ENCODE peak calls at places on chromosomes 16 and 17, in six cellular contexts. Z is iris pigment epithelial cell, O is HFF-Myc, L is NCI-H1105 treated with DMSO at 0.1 percent for 48 hours, G is lower leg skin, C is activated gamma-delta T cell. F is an unnamed sample.

GRCh38 chr16:56848056-56848936 is 16.7 kb upstream of the SLC12A3 start:
- DNase-seq in Z (peak), O (peak), L (no peak), G (no peak), C (no peak), F (no peak)

GRCh38 chr17:32297860-32298259 is 32.2 kb downstream of the RHBDL3 start:
- DNase-seq in Z (no peak), O (no peak), L (no peak), G (no peak), C (no peak), F (no peak)

GRCh38 chr16:9338510-9338909 is 247.1 kb downstream of the HAPSTR1 start:
- DNase-seq in Z (no peak), O (no peak), L (no peak), G (no peak), C (no peak), F (no peak)

GRCh38 chr16:86483-86952 is 8.5 kb downstream of the MPG start:
- DNase-seq in Z (no peak), O (no peak), L (no peak), G (no peak), C (no peak), F (no peak)

GRCh38 chr16:30113031-30113710 is at the start of gene GDPD3:
- DNase-seq in Z (no peak), O (no peak), L (no peak), G (no peak), C (no peak), F (peak)

GRCh38 chr17:75087558-75088453 is at the start of gene SLC16A5:
- DNase-seq in Z (peak), O (peak), L (no peak), G (peak), C (no peak), F (peak)

GRCh38 chr16:16096161-16096857 is 127.0 kb downstream of the ABCC6 start:
- DNase-seq in Z (peak), O (no peak), L (no peak), G (no peak), C (no peak), F (peak)

GRCh38 chr16:59164461-59164860 is 430.3 kb upstream of the GOT2 start:
- DNase-seq in Z (peak), O (no peak), L (no peak), G (no peak), C (no peak), F (no peak)

F was measured in Right ventricle myocardium superior.